ENCODE peak calls at places on chromosomes 3 and 15, in nine cellular contexts. J is H9, K is cardiac muscle cell, O is BJ, Z is A673, R is iPS-NIHi11, B is esophagus squamous epithelium, Y is HT-29, F is substantia nigra. D is an unnamed sample.
A peak's percentile ranks its signal among the peaks of the same experiment; 100 is the strongest.

GRCh38 chr3:155313303-155313702 is 19.8 kb upstream of the STRIT1 start:
- DNase-seq in J (no peak), K (no peak), O (peak; percentile 90), Z (no peak), R (no peak), B (no peak), Y (peak; percentile 62), F (no peak), D (no peak)

GRCh38 chr3:138461246-138461645 is 26.8 kb downstream of the ESYT3 start:
- DNase-seq in J (peak; percentile 19), K (no peak), O (no peak), Z (no peak), R (no peak), B (no peak), Y (no peak), F (no peak), D (no peak)

GRCh38 chr15:51133140-51133630 is 38.5 kb upstream of the TNFAIP8L3 start:
- DNase-seq in J (no peak), K (no peak), O (no peak), Z (no peak), R (no peak), B (no peak), Y (no peak), F (no peak), D (no peak)

GRCh38 chr3:114499986-114500385 is 206.2 kb downstream of the TIGIT start:
- DNase-seq in J (no peak), K (no peak), O (no peak), Z (no peak), R (no peak), B (no peak), Y (no peak), F (no peak), D (no peak)

GRCh38 chr15:53869044-53869805 is 109.0 kb upstream of the UNC13C start:
- DNase-seq in J (peak; percentile 38), K (no peak), O (no peak), Z (no peak), R (peak; percentile 29), B (no peak), Y (peak; percentile 78), F (no peak), D (no peak)

GRCh38 chr3:69669070-69669469 is 70.2 kb upstream of the MITF start:
- DNase-seq in J (no peak), K (no peak), O (no peak), Z (no peak), R (no peak), B (no peak), Y (no peak), F (no peak), D (no peak)

GRCh38 chr3:50430950-50431435 is 71.7 kb upstream of the TMEM115 start:
- DNase-seq in J (no peak), K (no peak), O (no peak), Z (peak; percentile 31), R (no peak), B (no peak), Y (no peak), F (no peak), D (no peak)

GRCh38 chr3:149374391-149374790 is 3.1 kb downstream of the TM4SF1 start:
- DNase-seq in J (no peak), K (no peak), O (no peak), Z (no peak), R (no peak), B (no peak), Y (peak; percentile 57), F (no peak), D (no peak)

GRCh38 chr3:44104668-44105321 is 136.9 kb upstream of the TOPAZ1 start:
- DNase-seq in J (no peak), K (no peak), O (peak; percentile 13), Z (no peak), R (peak; percentile 48), B (no peak), Y (peak; percentile 17), F (no peak), D (no peak)

GRCh38 chr3:6437631-6438030 is 423.3 kb upstream of the GRM7 start:
- DNase-seq in J (no peak), K (no peak), O (no peak), Z (no peak), R (no peak), B (no peak), Y (no peak), F (no peak), D (no peak)

GRCh38 chr3:47855461-47856383 is 52.8 kb downstream of the DHX30 start:
- DNase-seq in J (no peak), K (no peak), O (no peak), Z (no peak), R (no peak), B (no peak), Y (no peak), F (no peak), D (no peak)

GRCh38 chr15:48062476-48062875 is 58.3 kb upstream of the SLC24A5 start:
- DNase-seq in J (no peak), K (no peak), O (no peak), Z (peak; percentile 87), R (no peak), B (no peak), Y (no peak), F (no peak), D (no peak)

GRCh38 chr3:143110371-143110770 is 9.2 kb upstream of the CHST2 start:
- DNase-seq in J (no peak), K (no peak), O (no peak), Z (no peak), R (no peak), B (no peak), Y (no peak), F (no peak), D (no peak)

D was measured in cerebellum.